ENCODE peak calls at places on chromosomes 12 and 14, in four cellular contexts. K, U, I and C are unnamed samples.
A peak's percentile ranks its signal among the peaks of the same experiment; 100 is the strongest.

GRCh38 chr14:20781805-20782204 is 737 bp downstream of the RNASE6 start:
- DNase-seq in I (no peak), U (no peak), K (no peak), C (no peak)

GRCh38 chr12:116123511-116124258 is 153.8 kb downstream of the MED13L start:
- DNase-seq in U (no peak), K (peak; percentile 66), I (no peak), C (no peak)

GRCh38 chr12:110582286-110583136 is 607 bp downstream of the PPTC7 start:
- DNase-seq in I (peak; percentile 26), K (peak; percentile 33), U (peak; percentile 87), C (no peak)

GRCh38 chr12:26651566-26652188 is 181.3 kb downstream of the ITPR2 start:
- DNase-seq in K (peak; percentile 88), I (peak; percentile 32), U (peak; percentile 42), C (peak; percentile 67)

GRCh38 chr12:5478081-5478706 is 46.3 kb downstream of the NTF3 start:
- DNase-seq in K (peak; percentile 44), U (no peak), I (no peak), C (no peak)

GRCh38 chr12:29082522-29082921 is 66.6 kb upstream of the FAR2 start:
- DNase-seq in I (no peak), K (peak; percentile 10), U (no peak), C (no peak)

GRCh38 chr14:47278233-47278842 is 397.1 kb downstream of the MDGA2 start:
- DNase-seq in U (no peak), K (no peak), I (peak; percentile 21), C (peak; percentile 9)

GRCh38 chr12:12034344-12034743 is 36.4 kb upstream of the BCL2L14 start:
- DNase-seq in U (no peak), I (no peak), K (no peak), C (no peak)

GRCh38 chr12:27843714-27844245 is 63.7 kb upstream of the MANSC4 start:
- DNase-seq in K (peak; percentile 84), U (no peak), I (no peak), C (no peak)

GRCh38 chr12:59452746-59453145 is 143.1 kb upstream of the SLC16A7 start:
- DNase-seq in U (no peak), K (peak; percentile 26), I (no peak), C (no peak)

GRCh38 chr14:104980601-104981531 is 2.7 kb upstream of the AHNAK2 start:
- DNase-seq in U (peak; percentile 77), K (no peak), I (no peak), C (no peak)

GRCh38 chr14:103739466-103739792 is 23.8 kb downstream of the ZFYVE21 start:
- DNase-seq in K (no peak), U (peak; percentile 47), I (no peak), C (no peak)

GRCh38 chr12:105477873-105478272 is 147.4 kb downstream of the C12orf75 start:
- DNase-seq in K (no peak), I (no peak), U (no peak), C (no peak)

GRCh38 chr14:61176686-61177085 is 104.5 kb downstream of the TMEM30B start:
- DNase-seq in I (no peak), U (no peak), K (no peak), C (no peak)

GRCh38 chr14:55580401-55581010 is 499 bp downstream of the KTN1 start:
- DNase-seq in I (peak; percentile 26), U (peak; percentile 88), K (no peak), C (no peak)

GRCh38 chr14:75301666-75302325 is 23.2 kb downstream of the FOS start:
- DNase-seq in I (no peak), U (no peak), K (no peak), C (no peak)

GRCh38 chr12:55092579-55092978 is 33.6 kb upstream of the OR9K2 start:
- DNase-seq in I (no peak), U (no peak), K (no peak), C (no peak)

GRCh38 chr14:33686218-33686617 is 264.7 kb downstream of the EGLN3 start:
- DNase-seq in K (peak; percentile 7), I (no peak), U (peak; percentile 49), C (no peak)

GRCh38 chr12:92968201-92968813 is 39.2 kb upstream of the EEA1 start:
- DNase-seq in K (peak; percentile 13), I (no peak), U (no peak), C (no peak)

GRCh38 chr14:36844443-36844842 is 182.8 kb downstream of the PAX9 start:
- DNase-seq in I (no peak), U (no peak), K (no peak), C (no peak)

GRCh38 chr12:93379432-93380308 is 1.9 kb downstream of the NUDT4 start:
- DNase-seq in U (peak; percentile 11), K (peak; percentile 14), I (peak; percentile 23), C (no peak)

GRCh38 chr14:88682495-88683114 is 110.1 kb downstream of the EML5 start:
- DNase-seq in U (no peak), K (no peak), I (no peak), C (no peak)

GRCh38 chr14:100649173-100649519 is 61.9 kb upstream of the BEGAIN start:
- DNase-seq in U (peak; percentile 36), K (peak; percentile 78), I (no peak), C (no peak)
- H3K4me2 ChIP-seq in U (no peak overlapping the region), K (no peak overlapping the region), I (no peak overlapping the region), C (no peak overlapping the region)

DNA sequence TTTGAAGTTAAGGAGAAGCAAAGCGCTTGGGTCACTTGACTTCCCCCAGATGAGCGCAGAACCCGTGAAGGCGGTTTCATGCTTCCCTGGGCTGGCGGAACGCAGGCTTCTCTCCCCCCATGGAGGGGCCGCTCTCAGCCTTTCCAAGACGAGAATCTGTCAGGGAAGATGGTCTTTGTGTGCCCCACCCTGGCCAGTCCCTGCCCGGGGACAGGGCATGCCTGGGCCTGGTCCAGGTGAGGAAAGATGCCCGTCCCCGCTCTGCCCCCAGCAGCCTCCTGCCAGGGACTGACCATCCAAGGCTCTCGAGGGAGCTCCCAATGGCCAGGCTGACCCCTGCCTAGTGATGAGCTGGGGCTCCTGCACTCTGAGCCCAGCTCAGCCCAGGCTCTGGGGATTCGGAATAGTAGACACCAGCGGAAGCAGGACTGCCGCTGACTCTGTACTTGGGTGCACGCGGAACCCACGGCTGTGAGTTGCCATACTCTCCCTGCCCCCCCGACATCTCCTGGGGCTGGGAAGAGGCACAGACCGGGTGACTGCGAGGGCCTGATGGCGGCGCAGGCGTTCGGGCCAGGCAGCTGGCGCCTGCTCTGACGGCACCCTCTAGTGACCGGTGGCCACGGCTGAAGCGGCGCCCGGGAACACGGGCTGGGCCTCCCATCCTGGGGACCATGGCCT is 142.2 kb upstream of the FKBP4 start:
- DNase-seq in I (no peak), U (no peak), K (no peak), C (no peak)
- TF ChIP-seq CTCF in I (no peak), U (no peak), K (peak; percentile 7), C (no peak)

DNA sequence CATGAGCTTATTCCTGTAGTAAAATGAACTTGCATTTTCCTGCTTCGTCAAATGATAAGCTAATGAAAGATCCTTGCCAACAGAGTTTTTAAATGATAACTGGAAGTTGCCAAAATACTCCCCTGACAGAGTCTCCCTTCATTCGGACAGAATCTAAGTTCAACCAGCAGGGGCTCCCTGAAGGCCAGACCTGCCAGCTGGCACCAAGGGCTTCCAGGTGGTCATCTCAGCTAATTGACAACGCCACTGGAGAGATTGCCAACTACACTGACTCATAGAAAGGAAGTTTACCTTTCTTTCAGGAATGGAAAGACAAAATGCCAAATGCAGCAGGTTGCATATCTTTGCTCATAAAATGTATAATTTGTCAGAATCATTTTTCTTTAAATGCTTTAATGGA is 462.8 kb downstream of the GXYLT1 start:
- DNase-seq in K (no peak), U (no peak), I (no peak), C (no peak)
- H3K4me1 ChIP-seq in K (no peaks in the 10 kb centered on the region), U (no peaks in the 10 kb centered on the region), I (peaks cover 14% of the 10 kb centered on the region), C (no peaks in the 10 kb centered on the region)

GRCh38 chr14:76687611-76688372 is 73.5 kb upstream of the VASH1 start:
- DNase-seq in I (no peak), K (no peak), U (no peak), C (no peak)
- H3K4me2 ChIP-seq in I (no peak overlapping the region), K (no peak overlapping the region), U (no peak overlapping the region), C (no peak overlapping the region)